ENCODE peak calls at places on chromosomes 11 and 22, in six cellular contexts. X, R, S, M, I and Q are unnamed samples.

GRCh38 chr11:57493507-57494503 is 21.7 kb downstream of the SLC43A1 start:
- DNase-seq in X (peak), M (peak), R (peak), S (no peak), I (no peak), Q (peak)

GRCh38 chr11:4203603-4204360 is 109.2 kb downstream of the RRM1 start:
- DNase-seq in X (no peak), I (peak), M (no peak), R (no peak), S (no peak), Q (no peak)

GRCh38 chr22:43885786-43886185 is 6.0 kb downstream of the PNPLA5 start:
- DNase-seq in I (no peak), X (no peak), M (no peak), S (no peak), R (no peak), Q (no peak)

GRCh38 chr11:115760528-115760837 is 256.3 kb upstream of the CADM1 start:
- DNase-seq in S (no peak), I (no peak), M (no peak), R (no peak), X (no peak), Q (no peak)

GRCh38 chr11:78228467-78228866 is 39.7 kb downstream of the USP35 start:
- DNase-seq in I (peak), X (peak), R (no peak), S (no peak), M (no peak), Q (peak)

GRCh38 chr22:33210129-33210784 is 152.1 kb upstream of the SYN3 start:
- DNase-seq in M (peak), R (no peak), S (no peak), X (peak), I (peak), Q (no peak)

GRCh38 chr11:118877487-118878173 is 6.1 kb upstream of the CXCR5 start:
- DNase-seq in I (no peak), X (no peak), M (no peak), R (no peak), S (no peak), Q (no peak)

GRCh38 chr11:64799925-64800632 is 2.9 kb downstream of the MAP4K2 start:
- DNase-seq in I (no peak), M (no peak), S (no peak), R (no peak), X (no peak), Q (no peak)

GRCh38 chr11:112085822-112086421 is 634 bp downstream of the TIMM8B start:
- DNase-seq in S (no peak), X (peak), R (no peak), M (no peak), I (peak), Q (no peak)

GRCh38 chr11:76382209-76382608 is 1.1 kb downstream of the GVQW3 start:
- DNase-seq in I (no peak), R (no peak), X (no peak), S (no peak), M (no peak), Q (no peak)

GRCh38 chr11:103433380-103433779 is 324.2 kb downstream of the DYNC2H1 start:
- DNase-seq in I (no peak), R (no peak), X (no peak), M (no peak), S (no peak), Q (no peak)

GRCh38 chr22:45240137-45240809 is 421 bp downstream of the KIAA0930 start:
- DNase-seq in I (no peak), S (no peak), M (peak), X (peak), R (peak), Q (no peak)